ENCODE peak calls at places on chromosomes 5 and 9, in four cellular contexts. K, O, Q and W are unnamed samples.
A peak's percentile ranks its signal among the peaks of the same experiment; 100 is the strongest.

GRCh38 chr9:23005061-23005690 is 558.6 kb downstream of the DMRTA1 start:
- DNase-seq in O (no peak), K (no peak), Q (no peak), W (no peak)

GRCh38 chr5:110288766-110289165 is 437.7 kb downstream of the TMEM232 start:
- DNase-seq in K (no peak), Q (no peak), O (no peak), W (no peak)

GRCh38 chr9:90891656-90892055 is 90.0 kb downstream of the SYK start:
- DNase-seq in K (no peak), O (no peak), Q (no peak), W (no peak)

GRCh38 chr5:67315082-67315801 is 118.6 kb upstream of the CD180 start:
- DNase-seq in K (no peak), O (no peak), Q (no peak), W (no peak)

GRCh38 chr5:42507451-42508092 is 84.3 kb downstream of the GHR start:
- DNase-seq in Q (no peak), O (no peak), K (no peak), W (no peak)

GRCh38 chr5:178307266-178308045 is 74.9 kb upstream of the PHYKPL start:
- DNase-seq in Q (no peak), O (no peak), K (no peak), W (peak; percentile 9)

GRCh38 chr9:79567671-79568098 is 4.1 kb upstream of the TLE4 start:
- DNase-seq in Q (no peak), O (no peak), K (no peak), W (no peak)

GRCh38 chr5:150637245-150638052 is 3.0 kb upstream of the SYNPO start:
- DNase-seq in O (no peak), Q (peak; percentile 75), K (no peak), W (no peak)

GRCh38 chr9:119289740-119290139 is 79.5 kb downstream of the BRINP1 start:
- DNase-seq in O (peak; percentile 47), Q (peak; percentile 32), K (peak; percentile 22), W (peak; percentile 58)

GRCh38 chr5:158840193-158840592 is 259.5 kb downstream of the EBF1 start:
- DNase-seq in K (no peak), Q (no peak), O (no peak), W (no peak)

GRCh38 chr5:36393656-36394438 is 92.1 kb upstream of the RANBP3L start:
- DNase-seq in Q (no peak), O (no peak), K (peak; percentile 26), W (no peak)

GRCh38 chr5:40605295-40605958 is 74.3 kb upstream of the PTGER4 start:
- DNase-seq in O (no peak), Q (no peak), K (no peak), W (no peak)

GRCh38 chr9:127987103-127987614 is 6.4 kb upstream of the EEIG1 start:
- DNase-seq in O (no peak), K (no peak), Q (peak; percentile 47), W (no peak)

GRCh38 chr9:134918646-134919045 is 934 bp upstream of the FCN1 start:
- DNase-seq in Q (no peak), K (no peak), O (no peak), W (no peak)

GRCh38 chr5:72288923-72289322 is 31.1 kb downstream of the MRPS27 start:
- DNase-seq in O (no peak), Q (no peak), K (no peak), W (no peak)

GRCh38 chr5:149409268-149409948 is 30.3 kb upstream of the IL17B start:
- DNase-seq in K (no peak), O (no peak), Q (no peak), W (no peak)

GRCh38 chr5:56649569-56649968 is 165.8 kb upstream of the MAP3K1 start:
- DNase-seq in Q (no peak), O (peak; percentile 62), K (no peak), W (no peak)

GRCh38 chr9:75974006-75974766 is 83.7 kb downstream of the PCSK5 start:
- DNase-seq in O (no peak), Q (no peak), K (no peak), W (no peak)

GRCh38 chr9:99274016-99274415 is 51.9 kb downstream of the SEC61B start:
- DNase-seq in K (no peak), Q (no peak), O (no peak), W (no peak)

GRCh38 chr5:59385700-59386099 is 507.8 kb downstream of the PDE4D start:
- DNase-seq in O (no peak), Q (no peak), K (no peak), W (no peak)

DNA sequence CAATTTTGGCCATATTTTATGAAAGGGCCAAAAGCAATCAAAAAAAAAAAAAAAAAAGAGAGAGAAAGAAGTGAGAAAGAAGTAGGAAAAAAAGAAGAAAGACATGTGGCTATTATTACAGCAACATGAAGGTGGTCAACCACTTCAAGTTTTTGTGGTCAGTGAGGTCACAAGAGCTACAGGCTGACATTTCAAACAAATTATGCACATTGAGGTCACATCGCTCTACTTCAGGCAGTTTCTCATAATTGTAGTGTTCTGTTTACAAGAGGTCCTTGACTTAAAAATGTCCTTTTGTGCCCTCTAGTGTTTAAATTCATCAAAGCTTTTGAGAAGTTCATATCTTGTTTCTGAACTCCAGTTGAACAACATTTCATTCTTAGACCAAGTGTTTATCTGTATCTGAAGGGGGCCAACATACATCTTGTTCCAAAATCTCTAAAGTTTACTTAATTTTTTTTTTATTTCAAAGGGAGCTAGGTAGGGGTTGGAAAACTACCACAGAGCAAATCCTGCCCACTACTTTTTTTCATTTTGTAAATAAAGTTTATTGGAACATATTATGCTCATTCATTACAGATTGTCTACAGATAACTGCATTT is 513.1 kb downstream of the PDE4D start:
- DNase-seq in Q (peak; percentile 50), K (no peak), O (peak; percentile 28), W (no peak)
- TF ChIP-seq FOXJ3 in Q (no peak), K (no peak), O (no peak), W (no peak)

GRCh38 chr9:114287763-114288232 is 35.1 kb upstream of the ORM1 start:
- DNase-seq in K (no peak), Q (no peak), O (no peak), W (no peak)

GRCh38 chr9:114288233-114289051 is 34.5 kb upstream of the ORM1 start:
- DNase-seq in O (no peak), K (no peak), Q (no peak), W (peak; percentile 43)

GRCh38 chr9:114285166-114285867 is 37.6 kb upstream of the ORM1 start:
- DNase-seq in O (peak; percentile 57), Q (no peak), K (peak; percentile 25), W (peak; percentile 11)

GRCh38 chr9:114286146-114286679 is 36.7 kb upstream of the ORM1 start:
- DNase-seq in K (no peak), Q (no peak), O (peak; percentile 73), W (peak; percentile 5)

DNA sequence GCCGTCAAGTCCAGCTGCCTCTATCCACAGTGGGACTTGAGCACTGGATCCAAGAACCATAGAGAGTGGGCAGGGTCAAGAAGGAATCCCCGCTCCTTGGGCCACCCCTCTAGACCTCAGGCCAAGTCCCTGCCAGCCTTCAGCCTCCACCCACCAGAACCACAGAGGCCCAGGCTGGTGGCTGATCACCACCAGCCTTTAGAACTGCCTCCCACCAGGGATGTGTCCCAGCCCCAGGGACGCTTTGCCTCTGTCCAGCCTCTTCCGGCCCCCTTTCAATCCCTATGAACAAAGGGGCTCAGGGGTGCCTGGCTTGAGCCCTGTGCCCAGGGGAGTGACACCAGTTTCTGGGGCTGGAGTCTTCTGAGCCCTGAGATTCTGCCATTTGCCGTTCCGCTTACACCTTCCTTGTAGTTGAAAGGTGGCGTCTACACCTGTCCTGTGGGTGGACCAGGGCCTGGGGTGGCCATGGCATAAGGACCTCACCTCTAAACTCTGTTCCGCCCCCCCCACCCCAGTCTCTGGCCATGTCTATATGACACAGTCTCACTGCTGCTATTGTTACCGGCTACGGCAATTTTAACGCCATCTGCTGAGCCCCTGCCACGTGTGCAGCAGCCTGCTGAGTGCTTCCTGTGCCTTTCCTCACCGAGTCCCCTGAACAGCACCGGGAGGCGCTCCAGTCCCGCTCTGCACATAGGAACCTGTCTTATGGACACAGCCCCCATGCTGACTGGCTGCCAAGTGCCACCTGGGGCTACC is 35.7 kb upstream of the ORM1 start:
- DNase-seq in O (no peak), K (no peak), Q (no peak), W (peak; percentile 12)
- TF ChIP-seq FOXJ3 in O (no peak), K (no peak), Q (no peak), W (no peak)

DNA sequence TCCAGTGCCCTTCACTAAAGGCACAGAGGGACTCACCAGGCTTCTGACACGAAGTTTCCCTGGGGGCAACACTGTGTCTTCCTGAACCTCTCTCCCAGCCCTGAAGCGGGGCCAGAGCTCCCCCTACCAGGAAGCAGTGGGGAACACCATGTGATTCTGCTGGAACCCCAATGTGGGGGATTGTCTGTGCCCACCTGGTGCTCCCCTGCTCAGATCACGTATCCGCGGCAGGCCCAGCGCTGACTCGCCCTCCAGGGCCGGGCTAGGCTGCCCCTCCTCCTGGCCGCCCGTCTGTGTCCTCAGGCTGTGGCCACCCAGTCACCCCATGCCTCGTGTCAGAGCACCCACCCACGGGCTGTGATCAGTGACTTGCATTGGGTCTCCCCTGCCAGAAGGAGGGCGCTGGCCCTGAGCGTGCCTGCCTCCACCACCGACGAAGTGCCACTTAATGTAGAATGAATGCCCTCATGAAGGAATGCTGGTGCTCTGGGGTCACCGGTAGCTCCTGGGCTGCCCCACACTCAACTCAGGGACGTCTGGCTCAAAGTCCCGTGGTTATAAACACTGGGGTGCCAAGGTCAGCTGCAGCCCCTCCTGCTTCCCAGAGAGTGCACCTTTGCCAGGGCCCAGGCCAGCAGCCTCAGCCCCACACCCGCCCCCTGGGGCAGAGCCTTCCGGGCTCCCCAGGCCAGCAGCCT is 22.1 kb downstream of the SARDH start:
- DNase-seq in K (peak; percentile 31), O (peak; percentile 85), Q (peak; percentile 60), W (peak; percentile 61)
- TF ChIP-seq FOXJ3 in K (no peak), O (no peak), Q (peak; percentile 65), W (no peak)

GRCh38 chr5:93337138-93337537 is 243.9 kb downstream of the NR2F1-AS1 start:
- DNase-seq in Q (no peak), K (no peak), O (no peak), W (no peak)
- TF ChIP-seq FOXJ3 in Q (no peak), K (no peak), O (no peak), W (no peak)

DNA sequence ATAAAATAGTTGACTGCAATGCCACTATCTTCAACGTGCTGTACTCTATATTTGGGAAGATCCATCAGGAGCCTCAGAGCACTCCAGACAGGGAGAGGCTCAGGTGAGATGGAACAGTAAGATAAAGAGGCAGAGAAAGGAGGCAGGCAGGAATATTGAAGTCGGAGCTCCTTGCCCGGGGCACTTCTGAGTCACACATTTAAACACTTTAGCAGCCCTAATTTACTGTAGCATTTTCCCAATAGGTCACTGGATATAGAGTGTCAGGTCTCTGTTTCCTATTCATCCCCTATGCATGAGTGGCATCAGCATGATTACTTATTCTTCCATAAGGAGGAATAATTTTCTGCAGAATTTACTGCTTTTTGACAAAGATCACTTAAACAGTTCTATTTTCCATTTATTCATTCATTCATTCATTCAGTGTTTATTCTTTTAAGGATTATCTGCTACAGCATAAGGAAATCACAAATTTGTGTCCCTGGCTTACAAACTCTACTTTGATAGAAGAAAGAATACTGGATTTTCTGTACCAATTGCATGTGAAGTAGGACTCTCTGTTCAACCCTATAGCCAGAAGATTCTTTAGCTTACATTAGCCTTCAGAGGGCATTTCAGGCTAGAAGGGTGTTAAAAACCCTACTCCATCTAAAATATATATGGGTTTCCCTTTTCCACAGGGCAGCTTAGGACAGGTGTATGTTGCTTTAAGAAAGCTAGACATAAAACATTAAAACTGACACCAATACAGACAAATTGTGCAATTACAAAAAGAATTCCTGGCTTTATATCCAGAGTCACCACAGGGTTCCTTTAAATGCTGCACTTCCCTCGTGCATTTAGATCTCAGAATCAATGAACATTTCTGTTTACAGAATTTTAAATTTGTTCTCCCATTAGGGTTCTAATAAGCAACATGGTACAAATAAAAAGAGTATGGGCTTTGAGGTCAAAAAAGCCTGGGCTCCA is 170.5 kb downstream of the MAPKAP1 start:
- DNase-seq in O (no peak), K (no peak), Q (no peak), W (no peak)
- TF ChIP-seq FOXJ3 in O (no peak), K (no peak), Q (no peak), W (no peak)